ENCODE peak calls at places on chromosome 19, in five cellular contexts. P, Q, J, K and F are unnamed samples.

GRCh38 chr19:46442808-46443450 is 14.2 kb upstream of the PNMA8C start:
- DNase-seq in P (no peak), Q (no peak), J (peak), K (no peak), F (no peak)

GRCh38 chr19:12247644-12248222 is 47.0 kb downstream of the ZNF44 start:
- DNase-seq in P (no peak), Q (no peak), J (no peak), K (no peak), F (no peak)

GRCh38 chr19:37716140-37716539 is 3.4 kb downstream of the ZNF607 start:
- DNase-seq in P (no peak), Q (no peak), J (no peak), K (no peak), F (no peak)

GRCh38 chr19:38309615-38310278 is 5.7 kb downstream of the C19orf33 start:
- DNase-seq in P (no peak), Q (no peak), J (no peak), K (no peak), F (no peak)

GRCh38 chr19:48342414-48342738 is 17.0 kb downstream of the EMP3 start:
- DNase-seq in P (no peak), Q (no peak), J (no peak), K (no peak), F (no peak)

GRCh38 chr19:46608178-46608577 is 7.0 kb downstream of the CALM3 start:
- DNase-seq in P (no peak), Q (no peak), J (no peak), K (no peak), F (peak)

GRCh38 chr19:35031072-35031881 is 1.0 kb downstream of the SCN1B start:
- DNase-seq in P (no peak), Q (no peak), J (peak), K (no peak), F (no peak)

GRCh38 chr19:51064534-51065220 is at the start of gene KLK13:
- DNase-seq in P (peak), Q (no peak), J (peak), K (no peak), F (no peak)

GRCh38 chr19:10305139-10305806 is 4.3 kb downstream of the ZGLP1 start:
- DNase-seq in P (no peak), Q (no peak), J (no peak), K (no peak), F (no peak)

GRCh38 chr19:34172661-34173144 is 399 bp downstream of the LSM14A start:
- DNase-seq in P (peak), Q (no peak), J (no peak), K (no peak), F (no peak)

GRCh38 chr19:8149261-8150094 is at the start of gene FBN3:
- DNase-seq in P (peak), Q (no peak), J (no peak), K (no peak), F (no peak)

GRCh38 chr19:39705578-39706188 is 1.4 kb downstream of the LGALS14 start:
- DNase-seq in P (no peak), Q (no peak), J (no peak), K (no peak), F (no peak)

GRCh38 chr19:8126511-8126910 is 22.9 kb downstream of the FBN3 start:
- DNase-seq in P (no peak), Q (no peak), J (no peak), K (no peak), F (no peak)

GRCh38 chr19:54452626-54453025 is 3.6 kb downstream of the LENG8 start:
- DNase-seq in P (no peak), Q (no peak), J (no peak), K (no peak), F (no peak)

GRCh38 chr19:48495391-48495790 is 16.2 kb downstream of the LMTK3 start:
- DNase-seq in P (no peak), Q (no peak), J (no peak), K (no peak), F (no peak)

GRCh38 chr19:5109560-5109959 is 140.6 kb downstream of the KDM4B start:
- DNase-seq in P (no peak), Q (no peak), J (no peak), K (no peak), F (no peak)

GRCh38 chr19:1247747-1248453 is 483 bp upstream of the MIDN start:
- DNase-seq in P (peak), Q (no peak), J (peak), K (peak), F (peak)
- TF ChIP-seq CTCF in P (no peak), Q (no peak), J (no peak), K (no peak), F (no peak)

GRCh38 chr19:44782729-44783128 is 5.0 kb downstream of the CBLC start:
- DNase-seq in P (no peak), Q (no peak), J (no peak), K (no peak), F (no peak)
- TF ChIP-seq CTCF in P (peak), Q (no peak), J (no peak), K (no peak), F (no peak)

DNA sequence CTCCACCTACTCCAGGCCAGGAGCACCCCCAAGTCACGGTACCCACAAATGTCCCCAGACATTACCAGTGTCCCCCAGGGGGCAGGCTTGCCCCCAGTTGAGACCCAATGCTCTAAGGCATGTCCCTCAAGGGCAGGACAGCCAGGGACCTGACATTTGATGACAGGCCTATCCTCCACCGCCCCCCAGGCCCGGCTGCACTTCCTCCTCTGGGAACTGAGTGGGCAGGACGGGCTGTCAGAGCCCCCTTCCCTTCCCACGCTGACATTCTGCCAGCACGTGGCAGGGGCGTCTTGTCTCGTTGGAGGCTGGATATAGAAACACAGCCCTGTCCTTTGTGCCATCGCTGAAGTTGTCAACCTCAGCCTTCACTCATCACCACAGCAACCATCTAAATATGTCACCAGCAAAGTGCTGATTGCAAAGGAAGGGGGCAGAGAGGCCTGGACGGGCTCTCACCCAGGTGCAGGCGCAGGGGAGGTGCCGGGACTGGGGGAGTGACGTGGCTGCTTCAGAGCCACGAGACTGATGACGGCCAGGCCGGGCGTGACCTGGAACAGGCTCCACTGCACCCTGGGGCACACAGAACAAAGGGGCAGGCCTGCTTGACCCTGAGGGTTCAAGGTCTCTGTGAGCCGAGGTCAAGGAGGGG is 38.4 kb downstream of the GNG7 start:
- DNase-seq in P (no peak), Q (no peak), J (peak), K (no peak), F (peak)
- TF ChIP-seq CTCF in P (no peak), Q (no peak), J (peak), K (no peak), F (no peak)

DNA sequence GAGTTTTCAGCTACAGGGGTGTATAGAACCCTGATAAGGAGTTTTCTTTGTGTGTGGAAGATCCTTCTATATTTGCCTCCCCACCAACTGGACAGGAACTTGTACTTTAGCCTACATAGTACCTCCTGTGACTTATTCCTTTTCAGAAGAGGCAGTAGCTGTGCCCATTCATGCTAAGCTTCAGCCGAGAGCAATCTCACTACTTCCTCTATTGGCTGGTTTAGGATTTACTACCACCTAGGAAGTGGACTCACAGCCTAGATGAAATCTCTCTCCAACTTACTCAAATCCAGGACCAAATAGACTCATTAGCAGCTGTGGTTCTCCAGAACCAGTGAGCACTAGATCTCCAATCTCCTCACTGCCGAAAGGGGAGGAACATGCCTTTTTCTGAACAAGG is 2.3 kb upstream of the REX1BD start:
- DNase-seq in P (no peak), Q (no peak), J (no peak), K (no peak), F (no peak)
- TF ChIP-seq CTCF in P (no peak), Q (no peak), J (no peak), K (no peak), F (no peak)

GRCh38 chr19:17292301-17293074 is 10.7 kb downstream of the ABHD8 start:
- DNase-seq in P (peak), Q (peak), J (peak), K (peak), F (peak)

GRCh38 chr19:17294051-17294891 is 9.0 kb downstream of the ABHD8 start:
- DNase-seq in P (peak), Q (no peak), J (peak), K (no peak), F (no peak)

GRCh38 chr19:17293605-17294004 is 9.6 kb downstream of the ABHD8 start:
- DNase-seq in P (no peak), Q (no peak), J (no peak), K (no peak), F (no peak)

GRCh38 chr19:17296976-17297375 is 6.2 kb downstream of the ABHD8 start:
- DNase-seq in P (no peak), Q (no peak), J (no peak), K (no peak), F (no peak)

GRCh38 chr19:17296278-17296677 is 6.9 kb downstream of the ABHD8 start:
- DNase-seq in P (no peak), Q (no peak), J (no peak), K (no peak), F (no peak)
- TF ChIP-seq CTCF in P (no peak), Q (no peak), J (no peak), K (no peak), F (no peak)

GRCh38 chr19:49930483-49931011 is 1.2 kb upstream of the NUP62 start:
- DNase-seq in P (peak), Q (peak), J (peak), K (no peak), F (no peak)

GRCh38 chr19:49927526-49928264 is 1.3 kb upstream of the ATF5 start:
- DNase-seq in P (no peak), Q (no peak), J (no peak), K (no peak), F (no peak)

GRCh38 chr19:49929121-49929610 is at the start of the genes ATF5 and NUP62:
- DNase-seq in P (peak), Q (peak), J (peak), K (peak), F (peak)

GRCh38 chr19:49931293-49932040 is 2.2 kb upstream of the NUP62 start:
- DNase-seq in P (no peak), Q (no peak), J (no peak), K (no peak), F (no peak)

DNA sequence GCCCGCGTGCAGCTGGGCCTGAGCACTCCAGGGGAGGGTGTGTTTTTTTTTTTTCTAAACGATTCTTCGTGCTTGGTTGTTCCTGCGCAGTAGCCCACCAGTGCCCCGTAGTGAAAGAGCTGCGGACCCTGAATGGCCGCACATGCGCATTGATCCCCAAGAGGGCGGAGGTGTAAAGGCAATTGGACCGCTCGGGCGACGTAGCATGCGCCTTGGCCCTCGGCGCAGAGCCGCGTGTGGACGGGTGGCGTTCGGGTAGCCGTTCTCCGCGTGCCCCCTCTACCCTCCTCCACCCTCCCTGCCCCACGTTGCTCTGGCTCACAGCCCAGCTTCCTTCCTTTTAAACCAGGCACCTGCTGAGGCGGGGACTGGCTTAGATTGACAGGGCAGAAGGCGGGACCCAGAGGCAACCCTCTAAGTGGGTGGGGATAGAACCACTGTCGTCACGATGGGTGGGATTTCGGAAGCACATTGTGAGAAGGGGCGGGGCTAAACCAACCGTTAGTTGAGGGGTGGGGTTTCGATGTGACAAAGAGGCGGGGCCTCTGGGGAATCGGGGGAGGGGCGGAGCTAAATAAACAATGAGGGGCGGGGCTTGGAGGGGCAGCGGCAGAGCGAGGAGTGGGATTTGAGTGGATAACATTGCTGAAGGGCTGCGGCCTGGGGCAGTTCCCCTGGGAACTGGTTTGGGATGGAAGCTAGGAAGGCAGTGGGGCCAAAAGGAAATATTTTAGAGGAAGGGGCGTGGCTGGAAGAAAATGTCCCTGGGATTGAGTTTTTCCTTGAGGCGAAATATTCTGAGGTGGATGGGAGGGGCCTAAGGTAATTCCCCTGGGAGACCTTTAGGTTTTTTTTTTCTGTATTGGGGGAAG is 543 bp upstream of the NUP62 start:
- DNase-seq in P (peak), Q (peak), J (peak), K (peak), F (peak)
- TF ChIP-seq CTCF in P (no peak), Q (peak), J (no peak), K (no peak), F (no peak)

GRCh38 chr19:29285187-29285687 is 72.3 kb upstream of the UQCRFS1 start:
- DNase-seq in P (no peak), Q (no peak), J (no peak), K (no peak), F (no peak)
- TF ChIP-seq CTCF in P (no peak), Q (no peak), J (no peak), K (no peak), F (no peak)

GRCh38 chr19:3646336-3647092 is 19.9 kb upstream of the CACTIN start:
- DNase-seq in P (no peak), Q (no peak), J (no peak), K (no peak), F (no peak)
- TF ChIP-seq CTCF in P (no peak), Q (no peak), J (no peak), K (no peak), F (no peak)

GRCh38 chr19:43777163-43777700 is 3.5 kb downstream of the KCNN4 start:
- DNase-seq in P (no peak), Q (no peak), J (no peak), K (no peak), F (no peak)

GRCh38 chr19:43775299-43775890 is 5.4 kb downstream of the KCNN4 start:
- DNase-seq in P (no peak), Q (no peak), J (no peak), K (no peak), F (no peak)

GRCh38 chr19:43773725-43774102 is 7.1 kb downstream of the KCNN4 start:
- DNase-seq in P (no peak), Q (no peak), J (no peak), K (no peak), F (no peak)

GRCh38 chr19:43776285-43776684 is 4.5 kb downstream of the KCNN4 start:
- DNase-seq in P (no peak), Q (no peak), J (no peak), K (no peak), F (no peak)

DNA sequence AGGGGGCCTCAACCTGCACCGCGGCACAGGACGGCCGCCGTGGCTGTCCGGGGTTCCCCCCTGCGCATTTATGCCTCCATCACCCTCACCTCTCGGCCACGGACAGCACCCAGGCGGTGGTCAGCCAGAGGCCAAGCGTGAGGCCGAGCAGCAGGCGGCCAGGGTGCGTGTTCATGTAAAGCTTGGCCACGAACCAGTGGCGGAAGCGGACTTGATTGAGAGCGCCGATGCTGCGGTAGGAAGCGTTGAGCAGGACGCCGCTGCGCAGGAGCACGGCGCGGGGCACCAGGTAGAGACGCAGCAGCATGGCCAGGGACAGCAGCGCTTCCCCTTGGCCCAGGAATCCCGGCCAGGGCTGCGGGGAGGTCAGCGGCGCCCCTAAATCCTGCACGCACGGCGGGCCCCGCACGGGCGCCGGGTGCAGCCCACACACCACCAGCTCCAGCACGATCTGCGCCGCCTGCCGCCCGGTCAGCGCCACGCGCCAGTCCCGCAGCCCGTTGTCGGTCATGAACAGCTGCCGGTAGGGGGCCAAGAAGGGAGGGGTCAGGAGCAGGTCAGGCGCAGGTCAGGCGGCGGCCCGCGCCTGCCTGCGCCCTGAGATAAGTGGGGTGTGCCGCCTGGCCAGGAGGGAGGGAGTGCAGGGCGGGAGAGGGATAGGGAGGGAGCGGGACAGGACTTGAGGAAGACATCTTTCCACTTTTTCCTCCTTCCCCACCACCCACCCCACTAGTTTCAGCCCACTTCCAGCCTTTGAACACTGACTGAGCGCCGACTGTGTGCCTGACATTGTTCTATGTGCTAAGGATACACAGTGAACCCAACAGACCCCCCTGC is 6.5 kb downstream of the KCNN4 start:
- DNase-seq in P (peak), Q (peak), J (peak), K (no peak), F (peak)
- TF ChIP-seq CTCF in P (peak), Q (peak), J (peak), K (no peak), F (peak)

GRCh38 chr19:56107626-56108351 is 13.3 kb downstream of the ZNF787 start:
- DNase-seq in P (no peak), Q (no peak), J (peak), K (no peak), F (no peak)
- TF ChIP-seq CTCF in P (no peak), Q (no peak), J (no peak), K (no peak), F (no peak)